ENCODE peak calls at places on chromosomes 2 and 18, in seven cellular contexts. S is cardiac fibroblast; F is H7; D is coronary artery; L is iPS DF 6.9; H is CD8-positive, alpha-beta memory T cell; Q is activated CD4-positive, alpha-beta T cell treated with anti-CD3 and anti-CD28 coated beads, Interleukin-2, amount 50 U/mL, for 1 hour. J is an unnamed sample.
A peak's percentile ranks its signal among the peaks of the same experiment; 100 is the strongest.

GRCh38 chr18:32114293-32114692 is 22.6 kb downstream of the RNF138 start:
- DNase-seq in D (no peak), S (no peak), F (no peak), Q (no peak), L (no peak), H (no peak), J (no peak)

GRCh38 chr2:182631299-182631698 is 84.8 kb upstream of the DNAJC10 start:
- DNase-seq in F (no peak), H (no peak), D (no peak), L (no peak), S (no peak), Q (no peak), J (no peak)

GRCh38 chr2:161303535-161304050 is 4.6 kb upstream of the PSMD14 start:
- DNase-seq in H (no peak), F (no peak), D (no peak), S (no peak), Q (no peak), L (no peak), J (no peak)

GRCh38 chr2:74261204-74261864 is 62.9 kb downstream of the MTHFD2 start:
- DNase-seq in F (peak; percentile 83), L (peak; percentile 52), H (no peak), S (peak; percentile 29), Q (no peak), D (no peak), J (peak; percentile 84)

GRCh38 chr18:45687617-45688016 is 36.4 kb upstream of the SLC14A1 start:
- DNase-seq in Q (peak; percentile 13), S (no peak), D (peak; percentile 61), F (no peak), H (peak; percentile 33), L (no peak), J (no peak)

GRCh38 chr2:189337648-189338047 is 103.6 kb upstream of the WDR75 start:
- DNase-seq in H (no peak), S (peak; percentile 88), F (no peak), L (no peak), D (no peak), Q (no peak), J (no peak)

GRCh38 chr2:25420820-25421237 is 79.1 kb upstream of the DNMT3A start:
- DNase-seq in Q (no peak), S (no peak), H (no peak), L (no peak), F (no peak), D (no peak), J (no peak)

GRCh38 chr2:38296381-38296780 is 80.7 kb downstream of the ATL2 start:
- DNase-seq in Q (no peak), F (no peak), S (no peak), L (no peak), H (no peak), D (no peak), J (no peak)

GRCh38 chr18:50711401-50711800 is 108.4 kb downstream of the MRO start:
- DNase-seq in S (no peak), D (no peak), Q (no peak), L (no peak), F (peak; percentile 19), H (no peak), J (no peak)

GRCh38 chr18:3839481-3840075 is 389.6 kb downstream of the TGIF1 start:
- DNase-seq in L (no peak), F (no peak), H (no peak), D (no peak), Q (no peak), S (no peak), J (no peak)

GRCh38 chr18:50879302-50880107 is 587 bp downstream of the ME2 start:
- DNase-seq in Q (peak; percentile 9), H (peak; percentile 58), S (peak; percentile 55), L (no peak), D (no peak), F (no peak), J (no peak)

GRCh38 chr2:48600917-48601316 is 16.7 kb upstream of the GTF2A1L start:
- DNase-seq in D (no peak), F (no peak), Q (no peak), H (no peak), L (no peak), S (peak; percentile 88), J (no peak)

GRCh38 chr2:196173505-196173904 is 2.1 kb upstream of the STK17B start:
- DNase-seq in F (no peak), Q (no peak), L (no peak), D (no peak), S (no peak), H (no peak), J (no peak)

GRCh38 chr2:43217228-43218220 is 8.9 kb downstream of the ZFP36L2 start:
- DNase-seq in L (peak; percentile 90), Q (no peak), S (no peak), F (peak; percentile 87), D (no peak), H (peak; percentile 40), J (peak; percentile 82)

GRCh38 chr2:34107811-34108210 is 508.7 kb upstream of the FAM98A start:
- DNase-seq in Q (no peak), S (no peak), H (no peak), D (no peak), F (no peak), L (no peak), J (no peak)

J was measured in H1.